ENCODE peak calls at places on chromosomes 6 and 20, in ten cellular contexts. R is GM12878, Y is cardiac fibroblast, K is astrocyte, P is heart right ventricle, W is HL-60, L is PC-3, V is cardiac muscle cell, J is heart left ventricle, F is stomach. C is an unnamed sample.

GRCh38 chr6:72856801-72857200 is 234.9 kb downstream of the KCNQ5 start:
- DNase-seq in R (no peak), Y (no peak), K (no peak), P (no peak), W (no peak), L (no peak), V (no peak), J (no peak), F (no peak), C (no peak)

GRCh38 chr6:130993292-130993765 is 69.7 kb downstream of the EPB41L2 start:
- DNase-seq in R (no peak), Y (peak; percentile 30), K (no peak), P (no peak), W (no peak), L (no peak), V (no peak), J (no peak), F (no peak), C (no peak)

GRCh38 chr6:150418825-150419594 is 50.2 kb downstream of the IYD start:
- DNase-seq in R (no peak), Y (peak; percentile 73), K (peak; percentile 36), P (peak; percentile 75), W (no peak), L (peak; percentile 59), V (peak; percentile 79), J (peak; percentile 79), F (peak; percentile 71), C (peak; percentile 38)

GRCh38 chr6:136646377-136646776 is 96.2 kb upstream of the MAP7 start:
- DNase-seq in R (no peak), Y (peak; percentile 59), K (peak; percentile 53), P (no peak), W (no peak), L (no peak), V (peak; percentile 62), J (no peak), F (no peak), C (no peak)

GRCh38 chr6:80272988-80273387 is 166.5 kb downstream of the BCKDHB start:
- DNase-seq in R (no peak), Y (no peak), K (no peak), P (no peak), W (no peak), L (no peak), V (no peak), J (no peak), F (no peak), C (no peak)

GRCh38 chr6:98834060-98835031 is at the start of gene POU3F2:
- DNase-seq in R (no peak), Y (peak; percentile 83), K (peak; percentile 98), P (peak; percentile 63), W (peak; percentile 38), L (peak; percentile 61), V (peak; percentile 92), J (peak; percentile 48), F (peak; percentile 60), C (peak; percentile 48)

GRCh38 chr20:13644010-13644409 is 5.3 kb upstream of the TASP1 start:
- DNase-seq in R (no peak), Y (peak; percentile 10), K (peak; percentile 90), P (no peak), W (no peak), L (no peak), V (peak; percentile 5), J (no peak), F (no peak), C (peak; percentile 88)

GRCh38 chr20:36519012-36519719 is 22.2 kb upstream of the MYL9 start:
- DNase-seq in R (no peak), Y (no peak), K (no peak), P (no peak), W (no peak), L (no peak), V (no peak), J (no peak), F (no peak), C (no peak)

GRCh38 chr6:79821859-79822258 is 125.5 kb downstream of the ELOVL4 start:
- DNase-seq in R (no peak), Y (peak; percentile 8), K (no peak), P (no peak), W (no peak), L (peak; percentile 30), V (peak; percentile 11), J (no peak), F (no peak), C (peak; percentile 66)

GRCh38 chr20:47610247-47610944 is 108.7 kb downstream of the NCOA3 start:
- DNase-seq in R (peak; percentile 33), Y (peak; percentile 83), K (peak; percentile 92), P (no peak), W (peak; percentile 24), L (peak; percentile 81), V (peak; percentile 85), J (no peak), F (peak; percentile 53), C (peak; percentile 83)

GRCh38 chr6:32167154-32167760 is 2.9 kb downstream of the EGFL8 start:
- DNase-seq in R (no peak), Y (no peak), K (no peak), P (no peak), W (no peak), L (no peak), V (no peak), J (no peak), F (no peak), C (no peak)

GRCh38 chr20:62710886-62711702 is 2.5 kb downstream of the NTSR1 start:
- DNase-seq in R (no peak), Y (no peak), K (no peak), P (peak; percentile 11), W (peak; percentile 66), L (peak; percentile 86), V (no peak), J (no peak), F (peak; percentile 62), C (peak; percentile 7)

DNA sequence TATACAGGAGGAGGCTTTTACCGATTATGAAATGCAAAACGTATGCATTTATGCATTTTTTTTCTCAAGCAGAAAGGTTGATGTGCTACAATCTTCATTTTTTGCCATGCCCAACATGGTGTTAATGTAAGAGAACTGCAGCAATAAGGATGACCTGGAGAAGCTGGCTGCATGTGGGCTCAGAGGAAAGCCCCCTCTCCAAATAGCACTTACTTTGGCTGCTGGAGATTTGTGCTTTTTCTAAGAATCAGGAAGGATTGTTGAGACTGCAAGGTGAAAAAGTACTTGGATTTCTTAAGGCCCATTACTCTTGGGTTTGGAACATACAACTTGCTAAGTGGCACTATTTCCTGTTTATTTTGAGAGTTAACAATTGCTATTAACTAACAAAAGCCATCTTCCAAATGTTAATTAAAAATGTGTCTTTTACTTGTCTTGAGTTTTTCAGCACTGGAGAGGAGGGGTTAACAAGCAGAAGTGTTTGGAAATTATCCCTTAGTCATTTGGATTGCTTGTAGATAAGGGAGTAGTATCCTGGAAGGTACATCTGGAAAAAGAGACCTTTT is 5.6 kb downstream of the SOX4 start:
- DNase-seq in R (no peak), Y (no peak), K (no peak), P (no peak), W (no peak), L (no peak), V (no peak), J (no peak), F (no peak), C (no peak)
- TF ChIP-seq CTCF in R (no peak), Y (no peak), K (no peak), P (no peak), W (no peak), L (no peak), V (no peak), J (no peak), F (no peak), C (no peak)

DNA sequence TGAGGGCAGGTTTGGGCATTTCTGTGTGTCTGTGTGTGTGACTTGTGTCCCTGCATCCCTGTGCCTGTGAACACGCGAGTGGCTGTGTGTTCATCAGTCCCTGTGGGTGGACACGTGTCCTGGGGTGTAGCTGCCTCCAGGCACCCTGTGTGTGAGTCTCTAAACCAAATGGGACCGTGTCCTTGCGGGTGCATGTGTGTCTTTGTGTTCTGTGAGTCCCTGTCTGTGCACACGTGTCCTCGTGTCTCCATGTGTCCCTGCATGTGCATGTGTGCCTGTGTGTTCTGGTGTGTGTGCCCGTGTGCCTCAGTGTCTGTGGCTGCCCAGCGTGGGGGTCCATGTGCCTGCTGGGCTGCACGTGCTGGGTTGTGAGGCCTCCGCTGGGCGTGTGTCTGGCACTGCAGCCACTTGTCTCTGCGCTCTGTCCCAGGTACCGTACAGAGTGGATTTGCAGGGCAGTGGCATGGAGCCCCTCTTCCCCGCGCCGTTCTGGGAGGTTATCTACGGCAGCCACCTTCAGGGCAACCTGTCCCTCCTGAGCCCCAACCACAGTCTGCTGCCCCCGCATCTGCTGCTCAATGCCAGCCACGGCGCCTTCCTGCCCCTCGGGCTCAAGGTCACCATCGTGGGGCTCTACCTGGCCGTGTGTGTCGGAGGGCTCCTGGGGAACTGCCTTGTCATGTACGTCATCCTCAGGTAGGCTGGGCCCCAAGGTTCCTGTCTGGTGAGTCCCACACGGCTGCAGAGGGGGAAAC is 8.2 kb upstream of the LKAAEAR1 start:
- DNase-seq in R (no peak), Y (no peak), K (no peak), P (no peak), W (no peak), L (no peak), V (no peak), J (no peak), F (no peak), C (no peak)
- H3K4me3 ChIP-seq in R (no peak overlapping the region), Y (no peak overlapping the region), K (no peak overlapping the region), P (no peak overlapping the region), W (no peak overlapping the region), L (no peak overlapping the region), V (no peak overlapping the region), J (no peak overlapping the region), F (no peak overlapping the region), C (no peak overlapping the region)

DNA sequence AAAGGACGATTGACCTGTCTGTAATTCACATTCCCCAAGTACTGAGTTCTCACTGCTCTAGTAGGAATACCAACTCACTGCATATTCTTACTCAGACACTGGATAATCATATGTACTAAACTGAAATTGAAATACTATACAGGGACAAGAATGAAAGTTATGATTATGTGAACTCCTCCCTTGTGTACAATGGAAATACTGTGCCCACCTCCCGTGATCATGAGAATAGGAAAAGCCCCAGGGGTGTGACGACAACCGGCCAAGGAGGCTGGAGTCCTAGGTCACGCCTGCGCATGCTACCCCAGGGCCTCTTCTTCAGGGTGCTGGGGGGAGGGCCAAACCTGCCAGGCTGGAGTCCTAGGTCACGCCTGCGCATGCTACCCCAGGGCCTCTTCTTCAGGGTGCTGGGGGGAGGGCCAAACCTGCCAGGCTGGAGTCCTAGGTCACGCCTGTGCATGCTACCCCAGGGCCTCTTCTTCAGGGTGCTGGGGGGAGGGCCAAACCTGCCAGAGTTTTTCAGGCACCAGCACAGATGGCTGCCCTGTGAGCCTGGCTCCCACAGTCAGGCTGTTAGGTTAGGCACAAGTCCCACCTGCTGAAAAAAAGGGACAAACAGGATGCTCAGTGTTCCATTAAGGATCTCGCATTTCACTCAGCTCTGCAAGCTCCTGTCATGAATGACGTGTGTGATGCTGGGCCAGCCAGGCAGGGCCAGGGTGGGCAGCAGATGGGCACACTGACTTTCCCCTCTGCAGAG is 107.6 kb downstream of the FOXF2 start:
- DNase-seq in R (no peak), Y (no peak), K (no peak), P (no peak), W (no peak), L (no peak), V (no peak), J (no peak), F (no peak), C (no peak)
- TF ChIP-seq CTCF in R (no peak), Y (no peak), K (no peak), P (no peak), W (no peak), L (no peak), V (no peak), J (no peak), F (no peak), C (no peak)

DNA sequence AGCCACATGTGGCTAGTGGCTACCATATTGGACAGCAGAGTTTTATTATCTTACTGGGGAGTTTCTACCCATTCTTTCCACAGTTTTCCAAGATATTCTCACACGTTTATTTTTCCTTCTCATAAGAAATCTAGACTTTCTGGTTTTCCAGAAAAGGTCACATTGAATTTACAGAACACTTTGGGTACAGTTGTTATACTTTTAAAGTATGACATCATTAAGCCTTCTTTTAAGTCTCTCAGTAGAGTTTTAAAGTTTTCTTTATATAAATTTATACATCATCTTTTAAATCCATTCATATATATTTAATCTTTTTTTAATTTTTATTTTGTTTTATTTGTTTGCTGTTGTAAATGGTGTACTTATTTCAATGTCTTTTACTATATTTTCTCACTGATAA is 200.3 kb upstream of the QKI start:
- DNase-seq in R (no peak), Y (no peak), K (no peak), P (no peak), W (no peak), L (no peak), V (no peak), J (no peak), F (no peak), C (no peak)
- H3K4me3 ChIP-seq in R (no peak overlapping the region), Y (no peak overlapping the region), K (no peak overlapping the region), P (no peak overlapping the region), W (no peak overlapping the region), L (no peak overlapping the region), V (no peak overlapping the region), J (no peak overlapping the region), F (no peak overlapping the region), C (no peak overlapping the region)

C was measured in bronchial epithelial cell.